ENCODE peak calls at places on chromosomes 12 and 14, in nine cellular contexts. B, S, P, E, H, J, V, T and X are unnamed samples.
A peak's percentile ranks its signal among the peaks of the same experiment; 100 is the strongest.

GRCh38 chr12:3317841-3318501 is 173.0 kb upstream of the PRMT8 start:
- DNase-seq in B (no peak), S (no peak), P (no peak), E (no peak), H (no peak), J (no peak), V (no peak), T (peak; percentile 44), X (no peak)

GRCh38 chr12:22709292-22709691 is 84.3 kb downstream of the ETNK1 start:
- DNase-seq in B (no peak), S (no peak), P (no peak), E (peak; percentile 66), H (peak; percentile 46), J (no peak), V (no peak), T (no peak), X (no peak)

GRCh38 chr12:102769323-102769916 is 147.6 kb downstream of the PAH start:
- DNase-seq in B (peak; percentile 86), S (peak; percentile 67), P (peak; percentile 31), E (peak; percentile 74), H (peak; percentile 68), J (peak; percentile 62), V (peak; percentile 37), T (peak; percentile 58), X (peak; percentile 56)

GRCh38 chr12:93407283-93407962 is 29.7 kb downstream of the NUDT4 start:
- DNase-seq in B (no peak), S (no peak), P (no peak), E (no peak), H (no peak), J (no peak), V (no peak), T (no peak), X (no peak)

GRCh38 chr14:102749833-102750775 is 27.1 kb upstream of the TRAF3 start:
- DNase-seq in B (no peak), S (no peak), P (no peak), E (no peak), H (peak; percentile 43), J (no peak), V (no peak), T (no peak), X (no peak)

GRCh38 chr14:73740921-73741326 is 26.7 kb upstream of the PNMA1 start:
- DNase-seq in B (no peak), S (no peak), P (no peak), E (no peak), H (no peak), J (peak; percentile 94), V (peak; percentile 88), T (peak; percentile 92), X (no peak)

GRCh38 chr12:63940295-63940997 is 95.9 kb downstream of the SRGAP1 start:
- DNase-seq in B (no peak), S (peak; percentile 40), P (no peak), E (no peak), H (no peak), J (no peak), V (no peak), T (no peak), X (no peak)

GRCh38 chr12:25615119-25615518 is 62.0 kb upstream of the LMNTD1 start:
- DNase-seq in B (no peak), S (no peak), P (no peak), E (peak; percentile 60), H (no peak), J (no peak), V (no peak), T (no peak), X (no peak)

GRCh38 chr12:71719647-71720370 is 33.9 kb downstream of the TMEM19 start:
- DNase-seq in B (no peak), S (no peak), P (no peak), E (no peak), H (no peak), J (no peak), V (no peak), T (no peak), X (no peak)

GRCh38 chr14:24132061-24132685 is 1.7 kb downstream of the FITM1 start:
- DNase-seq in B (no peak), S (no peak), P (no peak), E (no peak), H (no peak), J (no peak), V (no peak), T (peak; percentile 70), X (no peak)

GRCh38 chr14:21997300-21997699 is 323.7 kb upstream of the OR4E1 start:
- DNase-seq in B (no peak), S (peak; percentile 22), P (no peak), E (peak; percentile 33), H (peak; percentile 76), J (peak; percentile 11), V (no peak), T (no peak), X (no peak)

GRCh38 chr14:101726295-101726953 is 35.1 kb upstream of the PPP2R5C start:
- DNase-seq in B (no peak), S (no peak), P (no peak), E (no peak), H (no peak), J (no peak), V (no peak), T (no peak), X (no peak)

GRCh38 chr14:44316647-44317432 is 190.2 kb downstream of the FSCB start:
- DNase-seq in B (no peak), S (no peak), P (peak; percentile 3), E (peak; percentile 92), H (no peak), J (peak; percentile 28), V (no peak), T (no peak), X (no peak)